ENCODE peak calls at places on chromosomes 4 and X, in five cellular contexts. P, F, J, E and B are unnamed samples.
A peak's percentile ranks its signal among the peaks of the same experiment; 100 is the strongest.

GRCh38 chrX:101191217-101191750 is 28.3 kb upstream of the DRP2 start:
- DNase-seq in P (peak; percentile 12), F (peak; percentile 32), J (no peak), E (peak; percentile 81), B (no peak)

GRCh38 chr4:16607693-16608092 is 290.8 kb downstream of the LDB2 start:
- DNase-seq in P (no peak), F (no peak), J (no peak), E (no peak), B (no peak)

GRCh38 chr4:186946140-186946539 is 222.5 kb upstream of the FAT1 start:
- DNase-seq in P (no peak), F (no peak), J (no peak), E (no peak), B (no peak)

GRCh38 chr4:170391066-170391754 is 301.5 kb upstream of the AADAT start:
- DNase-seq in P (no peak), F (no peak), J (no peak), E (no peak), B (no peak)

GRCh38 chr4:121789960-121790829 is 10.9 kb upstream of the EXOSC9 start:
- DNase-seq in P (no peak), F (no peak), J (no peak), E (no peak), B (no peak)

GRCh38 chr4:176538217-176538925 is 218.6 kb downstream of the SPCS3 start:
- DNase-seq in P (no peak), F (no peak), J (no peak), E (no peak), B (no peak)

GRCh38 chr4:149264093-149264733 is 551.4 kb downstream of the IQCM start:
- DNase-seq in P (no peak), F (no peak), J (no peak), E (peak; percentile 75), B (no peak)

GRCh38 chrX:3262906-3263305 is 83.5 kb downstream of the MXRA5 start:
- DNase-seq in P (no peak), F (no peak), J (no peak), E (no peak), B (no peak)

GRCh38 chr4:34181891-34182290 is 2062.4 kb downstream of the ARAP2 start:
- DNase-seq in P (no peak), F (no peak), J (no peak), E (no peak), B (no peak)

GRCh38 chr4:121189811-121190210 is 25.7 kb upstream of the TNIP3 start:
- DNase-seq in P (no peak), F (no peak), J (no peak), E (no peak), B (no peak)

GRCh38 chr4:3122081-3122563 is 47.6 kb downstream of the HTT start:
- DNase-seq in P (no peak), F (no peak), J (no peak), E (no peak), B (no peak)

GRCh38 chrX:153775631-153776595 is 4.9 kb upstream of the SRPK3 start:
- DNase-seq in P (no peak), F (no peak), J (no peak), E (no peak), B (no peak)

GRCh38 chr4:127685292-127685691 is 44.9 kb upstream of the SLC25A31 start:
- DNase-seq in P (no peak), F (no peak), J (no peak), E (no peak), B (no peak)

GRCh38 chrX:65821721-65822496 is 154.5 kb downstream of the MSN start:
- DNase-seq in P (no peak), F (no peak), J (no peak), E (no peak), B (no peak)

GRCh38 chr4:78517050-78517652 is 34.4 kb upstream of the ANXA3 start:
- DNase-seq in P (no peak), F (no peak), J (no peak), E (no peak), B (no peak)

GRCh38 chr4:38815879-38816782 is 11.5 kb upstream of the TLR1 start:
- DNase-seq in P (no peak), F (no peak), J (no peak), E (no peak), B (no peak)

GRCh38 chr4:139245590-139245989 is 34.4 kb downstream of the MGARP start:
- DNase-seq in P (no peak), F (no peak), J (no peak), E (no peak), B (no peak)

GRCh38 chr4:189837462-189837861 is 103.2 kb upstream of the FRG1 start:
- DNase-seq in P (no peak), F (no peak), J (no peak), E (no peak), B (no peak)

GRCh38 chr4:41718907-41719306 is 29.6 kb downstream of the PHOX2B start:
- DNase-seq in P (no peak), F (no peak), J (no peak), E (no peak), B (no peak)

GRCh38 chr4:74284074-74284473 is 24.2 kb upstream of the EPGN start:
- DNase-seq in P (no peak), F (no peak), J (no peak), E (no peak), B (no peak)

GRCh38 chr4:86831262-86832090 is 17.7 kb downstream of the SLC10A6 start:
- DNase-seq in P (peak; percentile 51), F (no peak), J (no peak), E (no peak), B (no peak)

GRCh38 chr4:123308667-123309066 is 87.9 kb upstream of the SPRY1 start:
- DNase-seq in P (no peak), F (no peak), J (no peak), E (no peak), B (no peak)

GRCh38 chrX:54358424-54359211 is 772 bp upstream of the WNK3 start:
- DNase-seq in P (peak; percentile 49), F (peak; percentile 59), J (peak; percentile 77), E (peak; percentile 92), B (no peak)

GRCh38 chrX:12494400-12495138 is 296.6 kb upstream of the PRPS2 start:
- DNase-seq in P (no peak), F (no peak), J (no peak), E (no peak), B (no peak)

GRCh38 chr4:82560853-82561744 is 689 bp downstream of the TMEM150C start:
- DNase-seq in P (no peak), F (peak; percentile 14), J (no peak), E (peak; percentile 72), B (no peak)

GRCh38 chr4:173182403-173182802 is 13.8 kb downstream of the GALNT7 start:
- DNase-seq in P (no peak), F (no peak), J (no peak), E (no peak), B (no peak)

GRCh38 chr4:143399113-143399949 is 62.7 kb downstream of the GAB1 start:
- DNase-seq in P (no peak), F (no peak), J (no peak), E (no peak), B (no peak)

GRCh38 chrX:19883878-19884277 is 3.5 kb downstream of the SH3KBP1 start:
- DNase-seq in P (no peak), F (no peak), J (no peak), E (no peak), B (no peak)

DNA sequence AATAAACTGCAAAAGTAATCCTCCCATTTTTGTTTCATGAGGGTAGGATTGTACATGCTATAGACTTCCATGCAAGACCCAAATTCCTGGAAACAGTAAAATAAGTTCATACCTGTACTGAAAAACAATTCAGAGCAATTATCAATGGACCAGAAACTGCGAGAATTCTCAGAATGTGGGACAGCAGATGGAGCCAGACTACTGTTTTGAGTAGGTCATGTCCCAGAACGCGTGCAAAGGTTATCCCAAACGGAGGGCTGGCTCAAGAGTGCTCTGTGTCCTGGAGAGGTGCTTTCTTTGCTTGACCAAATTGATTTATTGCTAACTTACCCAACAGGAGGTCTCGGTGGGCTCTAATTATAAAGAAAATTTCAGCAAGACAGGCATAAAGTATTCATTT is 1.7 kb upstream of the MAGEH1 start:
- DNase-seq in P (no peak), F (no peak), J (no peak), E (peak; percentile 39), B (no peak)
- TF ChIP-seq CTCF in P (no peak), F (no peak), J (peak; percentile 28), E (peak; percentile 23), B (peak; percentile 34)

DNA sequence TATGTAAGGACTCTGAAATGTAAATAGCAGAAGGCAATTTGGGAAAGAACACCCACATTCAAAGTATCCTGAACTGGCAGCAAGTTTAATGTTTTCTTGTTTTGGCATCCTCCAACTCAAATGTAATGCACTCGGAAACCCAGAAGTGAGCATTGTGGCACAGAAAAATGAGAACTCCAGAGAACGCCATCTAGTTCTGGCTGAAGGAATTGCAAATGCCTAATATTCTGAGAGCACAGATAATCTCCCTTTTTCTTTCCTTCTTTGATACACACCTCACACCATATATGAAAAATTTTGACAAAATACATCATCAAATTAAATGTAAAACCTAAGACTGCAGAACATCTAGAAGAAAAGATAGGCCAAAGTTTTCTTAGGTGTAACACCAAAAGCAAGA is 52.1 kb downstream of the PWWP3B start:
- DNase-seq in P (no peak), F (no peak), J (no peak), E (no peak), B (no peak)
- TF ChIP-seq CTCF in P (no peak), F (peak; percentile 16), J (peak; percentile 54), E (peak; percentile 51), B (peak; percentile 16)

DNA sequence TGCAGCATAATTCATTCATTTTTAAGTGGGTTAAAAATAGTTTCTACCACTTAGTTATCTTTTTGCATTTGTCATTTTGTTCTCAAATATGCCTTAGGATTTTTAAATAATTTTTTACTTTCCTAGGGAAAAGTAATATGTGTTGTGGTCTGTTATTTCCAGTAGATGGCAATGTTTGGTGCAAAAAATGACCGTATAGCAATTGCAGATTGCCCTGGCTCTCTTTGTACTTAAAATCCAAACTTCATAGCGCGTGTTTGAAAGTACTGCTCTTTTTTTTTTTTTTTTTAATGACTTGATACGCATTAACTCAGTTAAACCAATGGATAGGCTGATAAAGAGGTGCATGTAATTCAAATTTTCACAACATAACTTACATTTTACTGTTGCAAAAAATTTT is 74.4 kb upstream of the RBMX start:
- DNase-seq in P (no peak), F (no peak), J (no peak), E (no peak), B (no peak)
- TF ChIP-seq CTCF in P (peak; percentile 41), F (peak; percentile 52), J (peak; percentile 74), E (peak; percentile 64), B (peak; percentile 53)

DNA sequence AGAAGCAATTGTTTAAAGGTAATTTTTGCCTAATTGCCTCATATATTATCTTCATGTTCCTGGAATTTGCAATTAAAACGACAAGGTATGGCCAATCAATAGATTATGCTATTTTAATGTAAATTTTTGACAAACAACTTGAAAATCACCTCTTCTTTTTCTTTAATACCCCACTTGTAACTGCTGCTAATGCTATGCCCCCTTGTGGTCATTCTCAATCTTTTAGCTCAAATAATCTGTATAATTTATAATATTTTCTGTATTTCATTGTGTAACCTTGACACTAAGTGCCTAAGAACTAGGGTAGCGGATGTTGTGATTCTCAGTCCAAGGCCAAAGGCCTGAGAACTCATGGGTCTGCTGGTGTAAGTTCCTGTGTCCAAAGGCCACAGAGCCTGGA is 831.7 kb upstream of the POU3F4 start:
- DNase-seq in P (no peak), F (no peak), J (no peak), E (no peak), B (no peak)
- TF ChIP-seq CTCF in P (no peak), F (peak; percentile 50), J (peak; percentile 49), E (peak; percentile 57), B (peak; percentile 35)

GRCh38 chrX:141278306-141278705 is 36.0 kb upstream of the SPANXC start:
- DNase-seq in P (no peak), F (no peak), J (no peak), E (peak; percentile 68), B (no peak)
- TF ChIP-seq CTCF in P (no peak), F (peak; percentile 69), J (peak; percentile 76), E (peak; percentile 84), B (peak; percentile 54)

GRCh38 chr4:21733894-21734630 is 214.5 kb downstream of the KCNIP4 start:
- DNase-seq in P (no peak), F (no peak), J (no peak), E (no peak), B (no peak)
- TF ChIP-seq CTCF in P (no peak), F (no peak), J (no peak), E (no peak), B (no peak)